ENCODE peak calls at places on chromosomes 5 and 9, in eight cellular contexts. Z, F, W, P, H, Y, E and A are unnamed samples.

GRCh38 chr9:551986-552930 is 289.2 kb upstream of the DMRT1 start:
- DNase-seq in Z (no peak), F (no peak), W (no peak), P (no peak), H (no peak), Y (no peak), E (no peak), A (no peak)

GRCh38 chr5:80127037-80127642 is 92.0 kb downstream of the THBS4 start:
- DNase-seq in Z (no peak), F (no peak), W (no peak), P (no peak), H (no peak), Y (peak; percentile 24), E (peak; percentile 49), A (no peak)

GRCh38 chr9:137294684-137295312 is 7.3 kb downstream of the NRARP start:
- DNase-seq in Z (no peak), F (no peak), W (peak; percentile 28), P (no peak), H (no peak), Y (no peak), E (no peak), A (no peak)

GRCh38 chr9:131776473-131776872 is 36.6 kb upstream of the RAPGEF1 start:
- DNase-seq in Z (no peak), F (peak; percentile 53), W (no peak), P (peak; percentile 49), H (no peak), Y (no peak), E (peak; percentile 65), A (no peak)

GRCh38 chr5:80466669-80467485 is 21.0 kb upstream of the FAM151B start:
- DNase-seq in Z (no peak), F (no peak), W (no peak), P (no peak), H (no peak), Y (peak; percentile 10), E (peak; percentile 22), A (no peak)

GRCh38 chr9:38063363-38063707 is 5.7 kb downstream of the SHB start:
- DNase-seq in Z (no peak), F (no peak), W (no peak), P (no peak), H (no peak), Y (no peak), E (peak; percentile 47), A (no peak)

GRCh38 chr9:4315582-4316215 is 15.8 kb upstream of the GLIS3 start:
- DNase-seq in Z (peak; percentile 73), F (peak; percentile 72), W (peak; percentile 70), P (peak; percentile 42), H (peak; percentile 57), Y (no peak), E (peak; percentile 68), A (peak; percentile 26)

GRCh38 chr9:104779946-104780539 is 16.1 kb downstream of the NIPSNAP3B start:
- DNase-seq in Z (no peak), F (no peak), W (no peak), P (no peak), H (no peak), Y (no peak), E (no peak), A (no peak)

GRCh38 chr5:149422429-149423286 is 43.6 kb upstream of the IL17B start:
- DNase-seq in Z (no peak), F (no peak), W (no peak), P (no peak), H (no peak), Y (no peak), E (no peak), A (no peak)

GRCh38 chr5:160449458-160449857 is 27.8 kb downstream of the PTTG1 start:
- DNase-seq in Z (no peak), F (no peak), W (no peak), P (no peak), H (no peak), Y (no peak), E (no peak), A (no peak)

GRCh38 chr5:84332106-84332505 is 52.6 kb downstream of the EDIL3 start:
- DNase-seq in Z (no peak), F (no peak), W (no peak), P (no peak), H (no peak), Y (no peak), E (no peak), A (no peak)

GRCh38 chr5:151469992-151470391 is 22.6 kb downstream of the SLC36A1 start:
- DNase-seq in Z (no peak), F (no peak), W (peak; percentile 91), P (no peak), H (no peak), Y (no peak), E (no peak), A (no peak)

GRCh38 chr5:77329664-77330430 is 119.4 kb downstream of the PDE8B start:
- DNase-seq in Z (no peak), F (no peak), W (no peak), P (no peak), H (no peak), Y (no peak), E (no peak), A (no peak)

GRCh38 chr5:68240196-68240595 is 24.6 kb downstream of the PIK3R1 start:
- DNase-seq in Z (no peak), F (no peak), W (no peak), P (no peak), H (no peak), Y (no peak), E (no peak), A (no peak)

GRCh38 chr9:136916330-136917184 is 28.0 kb downstream of the FBXW5 start:
- DNase-seq in Z (no peak), F (no peak), W (no peak), P (no peak), H (no peak), Y (no peak), E (peak; percentile 57), A (no peak)

GRCh38 chr5:88979244-88979643 is 96.3 kb upstream of the MEF2C start:
- DNase-seq in Z (no peak), F (no peak), W (no peak), P (no peak), H (no peak), Y (peak; percentile 11), E (no peak), A (no peak)

GRCh38 chr5:168637281-168637680 is 58.1 kb upstream of the PANK3 start:
- DNase-seq in Z (no peak), F (no peak), W (no peak), P (no peak), H (no peak), Y (no peak), E (no peak), A (no peak)

GRCh38 chr5:16776611-16777251 is 159.4 kb downstream of the MYO10 start:
- DNase-seq in Z (peak; percentile 82), F (peak; percentile 11), W (no peak), P (no peak), H (no peak), Y (no peak), E (no peak), A (no peak)

GRCh38 chr5:145237843-145238242 is 597.3 kb downstream of the PRELID2 start:
- DNase-seq in Z (peak; percentile 1), F (no peak), W (peak; percentile 78), P (peak; percentile 2), H (no peak), Y (peak; percentile 10), E (peak; percentile 64), A (no peak)

GRCh38 chr9:130682490-130683121 is 11.0 kb upstream of the EXOSC2 start:
- DNase-seq in Z (peak; percentile 86), F (peak; percentile 62), W (peak; percentile 79), P (no peak), H (no peak), Y (no peak), E (peak; percentile 88), A (no peak)

GRCh38 chr9:109918359-109919163 is 138.6 kb downstream of the PALM2AKAP2 start:
- DNase-seq in Z (peak; percentile 83), F (peak; percentile 39), W (peak; percentile 41), P (no peak), H (no peak), Y (no peak), E (no peak), A (peak; percentile 3)

GRCh38 chr9:38179965-38180364 is 110.9 kb upstream of the SHB start:
- DNase-seq in Z (no peak), F (no peak), W (no peak), P (no peak), H (no peak), Y (no peak), E (no peak), A (no peak)

GRCh38 chr5:107402881-107403280 is 267.9 kb downstream of the EFNA5 start:
- DNase-seq in Z (peak; percentile 92), F (no peak), W (peak; percentile 80), P (no peak), H (no peak), Y (no peak), E (peak; percentile 79), A (no peak)

GRCh38 chr9:14341437-14342133 is 27.6 kb upstream of the NFIB start:
- DNase-seq in Z (no peak), F (no peak), W (no peak), P (no peak), H (no peak), Y (no peak), E (no peak), A (no peak)

GRCh38 chr9:21070171-21070571 is 7.6 kb downstream of the IFNB1 start:
- DNase-seq in Z (no peak), F (no peak), W (no peak), P (no peak), H (no peak), Y (peak; percentile 85), E (peak; percentile 82), A (no peak)

GRCh38 chr9:129306318-129306973 is 128.4 kb upstream of the IER5L start:
- DNase-seq in Z (no peak), F (no peak), W (no peak), P (no peak), H (no peak), Y (no peak), E (no peak), A (no peak)

GRCh38 chr5:175344331-175345200 is 99.4 kb downstream of the DRD1 start:
- DNase-seq in Z (no peak), F (no peak), W (no peak), P (no peak), H (no peak), Y (peak; percentile 80), E (no peak), A (no peak)